ENCODE peak calls at places on chromosomes 13 and 19, in five cellular contexts. G, E, P, Z and O are unnamed samples.

GRCh38 chr13:40406405-40407138 is 259.9 kb downstream of the FOXO1 start:
- DNase-seq in P (no peak), G (no peak), Z (no peak), E (no peak), O (no peak)

GRCh38 chr19:28014821-28015405 is 1198.0 kb downstream of the UQCRFS1 start:
- DNase-seq in Z (no peak), E (no peak), G (no peak), P (no peak), O (peak)

GRCh38 chr13:98476106-98476505 is 100.8 kb downstream of the STK24 start:
- DNase-seq in P (peak), E (peak), Z (no peak), G (no peak), O (no peak)

GRCh38 chr19:50719566-50719965 is at the start of gene SHANK1:
- DNase-seq in P (no peak), E (no peak), Z (peak), G (no peak), O (no peak)

GRCh38 chr13:50589139-50589538 is 254.4 kb downstream of the DLEU7 start:
- DNase-seq in Z (no peak), G (peak), E (no peak), P (no peak), O (no peak)

GRCh38 chr13:33380487-33381079 is 95.0 kb upstream of the STARD13 start:
- DNase-seq in G (no peak), Z (no peak), E (no peak), P (no peak), O (no peak)

GRCh38 chr13:101511766-101512165 is 59.3 kb downstream of the ITGBL1 start:
- DNase-seq in Z (no peak), P (no peak), E (no peak), G (no peak), O (no peak)

GRCh38 chr19:56687036-56687435 is 15.5 kb upstream of the ZNF835 start:
- DNase-seq in E (no peak), Z (no peak), P (no peak), G (no peak), O (no peak)

GRCh38 chr13:113749956-113750355 is 9.1 kb upstream of the TMEM255B start:
- DNase-seq in Z (no peak), P (no peak), G (no peak), E (no peak), O (no peak)

GRCh38 chr13:106246817-106247216 is 288.6 kb downstream of the EFNB2 start:
- DNase-seq in P (no peak), E (no peak), G (no peak), Z (no peak), O (no peak)

GRCh38 chr13:76812206-76812882 is 73.9 kb downstream of the KCTD12 start:
- DNase-seq in P (no peak), G (no peak), E (no peak), Z (peak), O (no peak)

GRCh38 chr19:38213911-38214625 is 10.0 kb downstream of the DPF1 start:
- DNase-seq in E (peak), P (peak), Z (no peak), G (no peak), O (no peak)

GRCh38 chr13:77521194-77521593 is 14.3 kb upstream of the SCEL start:
- DNase-seq in G (no peak), E (no peak), Z (no peak), P (no peak), O (no peak)

GRCh38 chr13:111270126-111270525 is 50.3 kb upstream of the TEX29 start:
- DNase-seq in G (no peak), P (no peak), Z (no peak), E (no peak), O (no peak)

GRCh38 chr19:51394045-51394836 is 3.9 kb upstream of the C19orf84 start:
- DNase-seq in E (peak), P (peak), G (peak), Z (peak), O (no peak)

GRCh38 chr13:63156816-63157215 is 1741.2 kb upstream of the PCDH20 start:
- DNase-seq in Z (no peak), P (no peak), E (no peak), G (no peak), O (no peak)

GRCh38 chr13:89925107-89925506 is 1422.4 kb upstream of the MIR17HG start:
- DNase-seq in P (no peak), Z (peak), E (no peak), G (no peak), O (no peak)

GRCh38 chr13:106003651-106004050 is 531.8 kb downstream of the EFNB2 start:
- DNase-seq in P (no peak), Z (no peak), G (no peak), E (no peak), O (no peak)

GRCh38 chr13:37138169-37138568 is 32.7 kb upstream of the CSNK1A1L start:
- DNase-seq in E (no peak), G (no peak), P (no peak), Z (no peak), O (no peak)

GRCh38 chr13:26985285-26985878 is 186.2 kb downstream of the USP12 start:
- DNase-seq in G (peak), E (peak), P (peak), Z (peak), O (no peak)

GRCh38 chr19:10238172-10238783 is 7.1 kb upstream of the S1PR2 start:
- DNase-seq in E (no peak), P (no peak), G (no peak), Z (no peak), O (no peak)